ENCODE peak calls at places on chromosome 4, in nine cellular contexts. V is stimulated activated CD8-positive, alpha-beta memory T cell treated with anti-CD3 and anti-CD28 coated beads, Interleukin-7, amount 100 ng/mL, for 1 hour; K is stromal cell of bone marrow; S is Jurkat, Clone E6-1; N is AG09319; H is GF-D8; B is hippocampal formation; D is WTC11; J is lung. A is an unnamed sample.

GRCh38 chr4:85966308-85966882 is 393.5 kb downstream of the MAPK10 start:
- DNase-seq in V (no peak), H (no peak), N (no peak), J (no peak), B (no peak), S (no peak), K (no peak), D (no peak), A (no peak)

GRCh38 chr4:38723726-38724506 is 58.9 kb downstream of the TLR10 start:
- DNase-seq in S (no peak), N (no peak), V (no peak), D (no peak), K (no peak), B (no peak), J (no peak), H (no peak), A (no peak)

GRCh38 chr4:168708108-168708507 is 211.3 kb downstream of the PALLD start:
- DNase-seq in S (no peak), K (no peak), J (no peak), D (no peak), V (no peak), B (no peak), H (no peak), N (no peak), A (no peak)

GRCh38 chr4:174122705-174123104 is 160.8 kb downstream of the FBXO8 start:
- DNase-seq in V (no peak), K (no peak), J (no peak), B (no peak), N (no peak), D (no peak), S (no peak), H (no peak), A (no peak)

GRCh38 chr4:146346276-146346675 is 131.9 kb downstream of the REELD1 start:
- DNase-seq in H (no peak), D (no peak), B (no peak), S (no peak), J (no peak), N (no peak), K (no peak), V (no peak), A (no peak)

GRCh38 chr4:103306870-103307345 is 108.8 kb upstream of the CENPE start:
- DNase-seq in V (no peak), K (no peak), B (peak; percentile 78), S (no peak), D (no peak), N (no peak), H (no peak), J (no peak), A (no peak)

GRCh38 chr4:1028574-1029220 is 17.3 kb downstream of the FGFRL1 start:
- DNase-seq in J (no peak), N (no peak), V (no peak), D (no peak), K (no peak), B (no peak), H (no peak), S (no peak), A (no peak)

GRCh38 chr4:138460477-138460876 is 218.3 kb upstream of the SLC7A11 start:
- DNase-seq in B (no peak), K (no peak), N (no peak), D (no peak), S (no peak), H (no peak), V (no peak), J (no peak), A (no peak)

GRCh38 chr4:7285244-7286122 is 93.1 kb downstream of the SORCS2 start:
- DNase-seq in N (no peak), D (no peak), S (no peak), J (no peak), B (peak; percentile 44), K (no peak), V (no peak), H (no peak), A (no peak)

GRCh38 chr4:168674869-168675268 is 178.0 kb downstream of the PALLD start:
- DNase-seq in D (no peak), H (no peak), V (no peak), K (no peak), B (no peak), S (no peak), N (no peak), J (no peak), A (no peak)

GRCh38 chr4:44415251-44415650 is 33.4 kb downstream of the KCTD8 start:
- DNase-seq in D (no peak), N (no peak), B (no peak), S (no peak), V (no peak), J (no peak), H (no peak), K (no peak), A (no peak)

GRCh38 chr4:27666943-27667342 is 806.3 kb downstream of the STIM2 start:
- DNase-seq in B (no peak), K (no peak), J (no peak), H (no peak), V (no peak), N (no peak), D (peak; percentile 20), S (peak; percentile 6), A (peak; percentile 50)

GRCh38 chr4:139694522-139694921 is 28.9 kb downstream of the MGST2 start:
- DNase-seq in V (no peak), N (no peak), H (no peak), K (no peak), J (no peak), D (no peak), B (no peak), S (no peak), A (no peak)

GRCh38 chr4:48047421-48047844 is 30.9 kb downstream of the NIPAL1 start:
- DNase-seq in J (no peak), V (peak; percentile 62), D (no peak), H (peak; percentile 26), B (no peak), N (no peak), K (no peak), S (peak; percentile 12), A (no peak)

GRCh38 chr4:172095161-172095560 is 282.0 kb downstream of the GALNTL6 start:
- DNase-seq in K (no peak), B (no peak), D (no peak), J (no peak), S (no peak), V (no peak), N (no peak), H (no peak), A (no peak)

GRCh38 chr4:182324282-182324681 is 81.1 kb downstream of the TENM3 start:
- DNase-seq in V (no peak), H (no peak), B (no peak), J (no peak), N (no peak), K (no peak), S (no peak), D (no peak), A (no peak)

GRCh38 chr4:113878718-113879117 is 100.7 kb downstream of the ARSJ start:
- DNase-seq in V (no peak), H (no peak), J (no peak), B (no peak), K (no peak), N (no peak), S (no peak), D (peak; percentile 71), A (peak; percentile 49)

GRCh38 chr4:53376900-53377299 is 541 bp upstream of the FIP1L1 start:
- DNase-seq in D (no peak), N (no peak), H (no peak), J (no peak), B (no peak), S (no peak), K (no peak), V (no peak), A (no peak)

GRCh38 chr4:119087121-119087520 is 48.5 kb upstream of the MYOZ2 start:
- DNase-seq in D (no peak), V (no peak), N (no peak), K (no peak), S (no peak), J (no peak), B (no peak), H (no peak), A (no peak)

GRCh38 chr4:123479944-123480343 is 83.3 kb downstream of the SPRY1 start:
- DNase-seq in H (no peak), K (no peak), V (no peak), B (no peak), J (peak; percentile 53), N (no peak), S (no peak), D (no peak), A (no peak)

GRCh38 chr4:151940290-151940689 is 179.5 kb upstream of the GATB start:
- DNase-seq in B (no peak), S (peak; percentile 95), N (no peak), V (no peak), K (no peak), H (no peak), D (no peak), J (no peak), A (no peak)

GRCh38 chr4:21655100-21655499 is 293.5 kb downstream of the KCNIP4 start:
- DNase-seq in V (no peak), S (no peak), J (no peak), D (no peak), K (no peak), B (no peak), H (no peak), N (no peak), A (peak; percentile 21)

GRCh38 chr4:2803624-2804448 is 11.0 kb downstream of the SH3BP2 start:
- DNase-seq in N (no peak), S (no peak), B (no peak), V (no peak), H (no peak), J (no peak), K (no peak), D (no peak), A (no peak)

GRCh38 chr4:168710353-168710946 is 213.6 kb downstream of the PALLD start:
- DNase-seq in K (peak; percentile 56), J (no peak), D (no peak), N (peak; percentile 43), S (no peak), H (no peak), V (no peak), B (peak; percentile 15), A (peak; percentile 29)

GRCh38 chr4:98816816-98817215 is 112.1 kb downstream of the EIF4E start:
- DNase-seq in K (no peak), D (no peak), J (no peak), S (no peak), B (no peak), V (no peak), H (no peak), N (no peak), A (no peak)

GRCh38 chr4:102503301-102503746 is 2.2 kb downstream of the NFKB1 start:
- DNase-seq in D (no peak), B (no peak), K (no peak), N (no peak), S (peak; percentile 53), H (no peak), V (no peak), J (no peak), A (no peak)

GRCh38 chr4:72701987-72702819 is 133.2 kb upstream of the ADAMTS3 start:
- DNase-seq in B (no peak), K (peak; percentile 61), H (no peak), N (peak; percentile 25), V (no peak), S (peak; percentile 47), J (no peak), D (peak; percentile 13), A (peak; percentile 40)

GRCh38 chr4:138851626-138852443 is 163.7 kb upstream of the NOCT start:
- DNase-seq in D (no peak), J (no peak), N (no peak), H (no peak), S (no peak), B (no peak), V (no peak), K (no peak), A (peak; percentile 76)